ENCODE peak calls at places on chromosomes 2 and 18, in six cellular contexts. N is left cardiac atrium, M is ACHN, C is germinal center, V is dorsolateral prefrontal cortex, D is GM13976. U is an unnamed sample.

GRCh38 chr18:59220164-59220783 is 316 bp downstream of the GRP start:
- DNase-seq in N (no peak), M (no peak), C (no peak), V (no peak), D (peak), U (no peak)

GRCh38 chr18:74190086-74190485 is 41.8 kb downstream of the TIMM21 start:
- DNase-seq in N (no peak), M (no peak), C (no peak), V (no peak), D (no peak), U (no peak)

GRCh38 chr2:6911721-6912120 is 5.5 kb upstream of the RNF144A start:
- DNase-seq in N (no peak), M (no peak), C (no peak), V (no peak), D (no peak), U (no peak)

GRCh38 chr2:22213237-22213636 is 1089.5 kb downstream of the TDRD15 start:
- DNase-seq in N (no peak), M (no peak), C (no peak), V (no peak), D (no peak), U (no peak)

GRCh38 chr2:100959225-100959880 is 42.7 kb upstream of the RPL31 start:
- DNase-seq in N (no peak), M (no peak), C (no peak), V (no peak), D (no peak), U (no peak)

GRCh38 chr18:24875286-24875685 is 414.8 kb downstream of the HRH4 start:
- DNase-seq in N (no peak), M (no peak), C (no peak), V (no peak), D (no peak), U (no peak)

GRCh38 chr18:4691836-4692235 is 236.7 kb upstream of the DLGAP1 start:
- DNase-seq in N (no peak), M (no peak), C (no peak), V (no peak), D (no peak), U (no peak)

GRCh38 chr2:28697602-28698149 is 54.0 kb upstream of the PPP1CB start:
- DNase-seq in N (no peak), M (no peak), C (no peak), V (no peak), D (no peak), U (no peak)

GRCh38 chr18:11512096-11513030 is 97.0 kb upstream of the SLC35G4 start:
- DNase-seq in N (no peak), M (peak), C (no peak), V (no peak), D (no peak), U (no peak)

GRCh38 chr2:106516436-106516835 is 29.3 kb downstream of the CD8B2 start:
- DNase-seq in N (no peak), M (no peak), C (no peak), V (no peak), D (no peak), U (no peak)

GRCh38 chr2:46325178-46325928 is 28.1 kb downstream of the EPAS1 start:
- DNase-seq in N (no peak), M (no peak), C (no peak), V (no peak), D (no peak), U (no peak)

GRCh38 chr2:136206613-136207012 is 88.7 kb upstream of the CXCR4 start:
- DNase-seq in N (no peak), M (no peak), C (peak), V (peak), D (peak), U (no peak)

GRCh38 chr2:110842048-110842447 is 109.7 kb downstream of the ACOXL start:
- DNase-seq in N (no peak), M (no peak), C (no peak), V (no peak), D (no peak), U (no peak)

GRCh38 chr2:153543639-153544071 is 65.1 kb upstream of the RPRM start:
- DNase-seq in N (no peak), M (no peak), C (peak), V (no peak), D (no peak), U (no peak)

GRCh38 chr2:128789221-128789620 is 470.6 kb upstream of the HS6ST1 start:
- DNase-seq in N (no peak), M (no peak), C (no peak), V (no peak), D (no peak), U (no peak)

GRCh38 chr2:208033701-208034502 is 8.6 kb upstream of the PLEKHM3 start:
- DNase-seq in N (no peak), M (peak), C (no peak), V (no peak), D (peak), U (no peak)

GRCh38 chr18:2244641-2245040 is 326.7 kb downstream of the METTL4 start:
- DNase-seq in N (no peak), M (no peak), C (no peak), V (no peak), D (no peak), U (no peak)

GRCh38 chr18:78580835-78581339 is 398.7 kb upstream of the SALL3 start:
- DNase-seq in N (no peak), M (no peak), C (no peak), V (no peak), D (no peak), U (no peak)

GRCh38 chr18:1048048-1048447 is 143.4 kb downstream of the ADCYAP1 start:
- DNase-seq in N (no peak), M (no peak), C (no peak), V (no peak), D (no peak), U (no peak)

GRCh38 chr18:62369129-62369644 is 44.1 kb downstream of the TNFRSF11A start:
- DNase-seq in N (no peak), M (no peak), C (no peak), V (no peak), D (no peak), U (no peak)

GRCh38 chr2:7625392-7626138 is 708.4 kb downstream of the RNF144A start:
- DNase-seq in N (no peak), M (no peak), C (peak), V (no peak), D (peak), U (no peak)

GRCh38 chr2:237627463-237628321 is at the start of gene LRRFIP1:
- DNase-seq in N (peak), M (peak), C (no peak), V (no peak), D (no peak), U (no peak)

GRCh38 chr2:42443980-42444379 is 49.8 kb downstream of the KCNG3 start:
- DNase-seq in N (no peak), M (no peak), C (no peak), V (no peak), D (no peak), U (no peak)

GRCh38 chr18:45255142-45255890 is 360.0 kb upstream of the SLC14A2 start:
- DNase-seq in N (no peak), M (no peak), C (no peak), V (no peak), D (no peak), U (no peak)

GRCh38 chr2:171287036-171287435 is 126.3 kb upstream of the TLK1 start:
- DNase-seq in N (no peak), M (no peak), C (no peak), V (no peak), D (no peak), U (no peak)

GRCh38 chr2:237207641-237208040 is 122.0 kb downstream of the COPS8 start:
- DNase-seq in N (peak), M (no peak), C (no peak), V (no peak), D (no peak), U (no peak)

GRCh38 chr2:223267160-223267951 is 215.4 kb downstream of the KCNE4 start:
- DNase-seq in N (no peak), M (no peak), C (no peak), V (no peak), D (no peak), U (no peak)

GRCh38 chr2:23484767-23485166 is 99.8 kb downstream of the KLHL29 start:
- DNase-seq in N (no peak), M (no peak), C (no peak), V (no peak), D (no peak), U (no peak)

GRCh38 chr2:34447097-34447496 is 848.0 kb upstream of the FAM98A start:
- DNase-seq in N (no peak), M (no peak), C (no peak), V (no peak), D (no peak), U (no peak)

GRCh38 chr2:148209598-148209997 is 188.7 kb downstream of the MBD5 start:
- DNase-seq in N (no peak), M (peak), C (no peak), V (no peak), D (no peak), U (no peak)

GRCh38 chr2:104975371-104975770 is 62.5 kb upstream of the MRPS9 start:
- DNase-seq in N (no peak), M (no peak), C (peak), V (no peak), D (no peak), U (no peak)

GRCh38 chr2:133411857-133412256 is 156.4 kb downstream of the NCKAP5 start:
- DNase-seq in N (no peak), M (no peak), C (no peak), V (no peak), D (no peak), U (no peak)

GRCh38 chr18:2538844-2539243 is 32.5 kb downstream of the METTL4 start:
- DNase-seq in N (no peak), M (no peak), C (no peak), V (no peak), D (no peak), U (no peak)

GRCh38 chr2:8876628-8877027 is 39.2 kb upstream of the KIDINS220 start:
- DNase-seq in N (no peak), M (no peak), C (no peak), V (no peak), D (no peak), U (no peak)

GRCh38 chr18:49597152-49597551 is 35.3 kb downstream of the LIPG start:
- DNase-seq in N (no peak), M (no peak), C (no peak), V (no peak), D (no peak), U (no peak)

GRCh38 chr2:20615046-20615465 is 35.8 kb downstream of the HS1BP3 start:
- DNase-seq in N (peak), M (no peak), C (no peak), V (no peak), D (no peak), U (no peak)

GRCh38 chr2:58137221-58137620 is 90.6 kb downstream of the VRK2 start:
- DNase-seq in N (no peak), M (peak), C (no peak), V (no peak), D (no peak), U (no peak)

GRCh38 chr2:196316050-196316430 is 144.7 kb upstream of the STK17B start:
- DNase-seq in N (no peak), M (no peak), C (no peak), V (no peak), D (no peak), U (no peak)